ENCODE peak calls at places on chromosomes 12 and 14, in four cellular contexts. P, G, S and T are unnamed samples.

GRCh38 chr12:54419088-54419887 is at the start of gene ITGA5:
- DNase-seq in P (peak; percentile 62), G (peak; percentile 82), S (no peak), T (no peak)

GRCh38 chr12:132356686-132357622 is 27.6 kb upstream of the GALNT9 start:
- DNase-seq in P (no peak), G (peak; percentile 27), S (no peak), T (no peak)

GRCh38 chr14:95294834-95295599 is 24.7 kb downstream of the CLMN start:
- DNase-seq in P (no peak), G (no peak), S (no peak), T (peak; percentile 39)

GRCh38 chr12:79661629-79662028 is 29.1 kb downstream of the PAWR start:
- DNase-seq in P (no peak), G (no peak), S (no peak), T (no peak)

GRCh38 chr14:71908141-71908540 is 24.1 kb upstream of the RGS6 start:
- DNase-seq in P (no peak), G (no peak), S (no peak), T (no peak)

GRCh38 chr12:51941011-51941561 is 10.4 kb upstream of the ACVR1B start:
- DNase-seq in P (no peak), G (no peak), S (no peak), T (no peak)

GRCh38 chr12:67534671-67535070 is 113.9 kb upstream of the DYRK2 start:
- DNase-seq in P (no peak), G (no peak), S (no peak), T (no peak)

GRCh38 chr14:33118653-33119052 is 180.0 kb downstream of the NPAS3 start:
- DNase-seq in P (no peak), G (no peak), S (no peak), T (no peak)

GRCh38 chr12:123441523-123442164 is 5.2 kb upstream of the RILPL2 start:
- DNase-seq in P (no peak), G (no peak), S (peak; percentile 73), T (no peak)

GRCh38 chr12:30880061-30880460 is 46.5 kb upstream of the TSPAN11 start:
- DNase-seq in P (no peak), G (no peak), S (no peak), T (no peak)

GRCh38 chr14:77707355-77707723 is 484 bp downstream of the ALKBH1 start:
- DNase-seq in P (no peak), G (peak; percentile 26), S (no peak), T (peak; percentile 14)

GRCh38 chr14:101259748-101260147 is 301.5 kb upstream of the DIO3 start:
- DNase-seq in P (no peak), G (no peak), S (no peak), T (no peak)

GRCh38 chr12:46401703-46402102 is 29.1 kb upstream of the SLC38A2 start:
- DNase-seq in P (no peak), G (no peak), S (no peak), T (no peak)

GRCh38 chr14:71290960-71291466 is 383.8 kb downstream of the PCNX1 start:
- DNase-seq in P (no peak), G (no peak), S (peak; percentile 58), T (peak; percentile 31)

GRCh38 chr14:74649673-74650072 is 37.6 kb upstream of the LTBP2 start:
- DNase-seq in P (no peak), G (no peak), S (no peak), T (no peak)

GRCh38 chr12:48105321-48105866 is 485 bp downstream of the SENP1 start:
- DNase-seq in P (no peak), G (no peak), S (peak; percentile 38), T (no peak)

GRCh38 chr12:7375145-7375543 is 68.8 kb downstream of the CD163L1 start:
- DNase-seq in P (no peak), G (no peak), S (no peak), T (no peak)

GRCh38 chr12:54047964-54048303 is 5.7 kb upstream of the HOXC4 start:
- DNase-seq in P (no peak), G (no peak), S (no peak), T (no peak)

GRCh38 chr14:63726499-63726898 is 1.4 kb downstream of the SGPP1 start:
- DNase-seq in P (no peak), G (no peak), S (no peak), T (peak; percentile 17)

GRCh38 chr12:129049917-129050316 is 196.6 kb downstream of the GLT1D1 start:
- DNase-seq in P (no peak), G (peak; percentile 29), S (no peak), T (no peak)

GRCh38 chr12:85920324-85920947 is 46.3 kb downstream of the NTS start:
- DNase-seq in P (no peak), G (peak; percentile 7), S (no peak), T (peak; percentile 12)
- TF ChIP-seq CREM in P (no peak), G (no peak), S (no peak), T (no peak)

GRCh38 chr14:54737132-54737711 is 165.4 kb downstream of the GCH1 start:
- DNase-seq in P (no peak), G (peak; percentile 30), S (no peak), T (no peak)

GRCh38 chr14:54742492-54743350 is 159.9 kb downstream of the GCH1 start:
- DNase-seq in P (no peak), G (no peak), S (no peak), T (no peak)

GRCh38 chr14:54735424-54735823 is 167.2 kb downstream of the GCH1 start:
- DNase-seq in P (no peak), G (no peak), S (no peak), T (no peak)

GRCh38 chr14:54739514-54739913 is 163.1 kb downstream of the GCH1 start:
- DNase-seq in P (no peak), G (no peak), S (no peak), T (no peak)

GRCh38 chr14:54738009-54738408 is 164.6 kb downstream of the GCH1 start:
- DNase-seq in P (no peak), G (no peak), S (no peak), T (no peak)
- TF ChIP-seq NR2C2 in P (no peak), G (no peak), S (no peak), T (no peak)

DNA sequence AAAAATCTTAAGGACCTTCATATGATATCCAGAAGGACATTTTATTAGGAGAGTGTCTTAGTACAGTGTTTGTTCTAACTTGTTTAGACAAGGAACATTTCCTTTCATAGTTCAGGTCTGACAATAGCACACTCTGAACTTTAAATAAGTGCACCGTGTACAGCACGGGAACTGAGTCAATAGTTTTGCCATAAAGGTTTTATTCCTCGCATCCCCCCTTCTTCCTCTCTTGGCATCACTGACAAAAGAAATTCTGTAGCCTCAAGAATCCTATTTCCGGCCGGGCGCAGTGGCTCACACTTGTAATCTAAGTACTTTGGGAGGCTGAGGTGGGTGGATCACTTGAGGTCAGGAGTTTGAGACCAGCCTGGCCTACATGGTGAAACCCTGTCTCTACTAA is 58.3 kb downstream of the TMCC3 start:
- DNase-seq in P (no peak), G (no peak), S (no peak), T (no peak)
- TF ChIP-seq CREM in P (no peak), G (no peak), S (no peak), T (no peak)

GRCh38 chr14:57686317-57686716 is 179.6 kb downstream of the SLC35F4 start:
- DNase-seq in P (no peak), G (no peak), S (no peak), T (no peak)
- TF ChIP-seq NR2C2 in P (no peak), G (no peak), S (no peak), T (no peak)

DNA sequence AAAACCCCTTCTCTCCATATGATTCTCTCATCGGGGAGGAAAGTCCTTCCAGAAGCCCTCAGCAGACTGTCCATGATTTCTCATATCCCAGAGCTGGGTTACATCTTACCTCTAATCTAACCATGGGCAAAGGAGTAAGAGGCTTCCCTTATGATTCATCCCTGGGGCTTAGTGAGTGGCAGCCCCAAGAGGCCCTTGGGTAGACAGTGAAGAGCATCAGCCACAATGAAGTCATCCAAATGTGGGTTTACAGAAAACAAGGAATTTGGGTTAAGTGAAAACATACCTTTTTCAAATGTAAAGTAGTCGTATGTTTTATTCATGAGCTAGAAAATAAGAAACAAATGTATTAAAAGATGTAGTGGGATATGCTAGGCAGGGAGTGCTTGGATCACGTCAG is 54.1 kb upstream of the ELK3 start:
- DNase-seq in P (no peak), G (no peak), S (no peak), T (no peak)
- TF ChIP-seq CREM in P (no peak), G (no peak), S (no peak), T (no peak)

DNA sequence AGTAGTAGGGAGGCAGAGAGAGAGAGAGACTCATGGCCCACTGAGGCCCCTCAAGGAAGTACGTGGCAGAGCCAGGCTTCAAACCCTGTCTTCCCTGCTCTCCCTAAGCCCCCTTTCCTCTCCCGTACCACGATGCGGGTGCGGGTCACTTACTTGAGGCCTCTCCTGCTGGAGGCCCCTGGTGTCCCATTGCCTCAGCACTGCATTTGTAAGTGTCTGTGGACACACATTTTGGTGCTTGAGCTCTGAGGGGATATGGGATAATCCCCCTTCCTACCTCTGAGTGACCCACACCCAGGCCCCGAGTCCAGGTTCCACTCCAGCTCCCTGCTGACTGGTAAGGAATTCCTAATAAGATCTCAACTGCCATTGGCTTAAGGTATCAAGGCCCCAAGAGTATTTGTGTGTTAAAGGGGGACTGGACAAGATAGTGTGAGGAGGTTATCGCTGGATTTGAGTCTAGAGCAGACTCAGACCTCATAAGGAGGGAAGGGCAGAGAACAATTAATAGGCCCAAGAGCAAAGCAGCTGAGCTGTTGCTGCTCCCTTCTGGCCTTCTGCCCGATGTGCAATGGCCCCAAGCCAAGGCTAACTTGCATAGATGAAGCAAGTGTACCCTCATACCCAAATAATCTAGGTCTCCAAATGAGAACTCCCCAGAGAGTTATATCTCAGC is 71.9 kb downstream of the CRACR2A start:
- DNase-seq in P (no peak), G (no peak), S (no peak), T (no peak)
- TF ChIP-seq NR2C2 in P (no peak), G (no peak), S (no peak), T (no peak)